ENCODE peak calls at places on chromosome X, in nine cellular contexts. R is glutamatergic neuron; E is amniotic epithelial cell; Q is stomach; U is osteocyte; L is CD4-positive, alpha-beta T cell; G is dermis blood vessel endothelial cell; S is GM13977; P is smooth muscle cell of the brain vasculature. C is an unnamed sample.

GRCh38 chrX:11532291-11533075 is 133.2 kb downstream of the ARHGAP6 start:
- DNase-seq in R (no peak), E (no peak), Q (no peak), U (no peak), L (no peak), G (no peak), S (no peak), P (no peak), C (no peak)

GRCh38 chrX:149512225-149512885 is 7.2 kb upstream of the IDS start:
- DNase-seq in R (peak), E (peak), Q (peak), U (no peak), L (peak), G (peak), S (peak), P (no peak), C (peak)

GRCh38 chrX:154056739-154057367 is 37.2 kb upstream of the IRAK1 start:
- DNase-seq in R (no peak), E (peak), Q (no peak), U (no peak), L (no peak), G (peak), S (no peak), P (no peak), C (peak)

GRCh38 chrX:118976599-118977340 is 2.4 kb downstream of the LONRF3 start:
- DNase-seq in R (peak), E (peak), Q (peak), U (no peak), L (peak), G (no peak), S (no peak), P (no peak), C (peak)

GRCh38 chrX:40411350-40412111 is 169.2 kb upstream of the ATP6AP2 start:
- DNase-seq in R (no peak), E (peak), Q (no peak), U (no peak), L (no peak), G (no peak), S (no peak), P (no peak), C (no peak)

GRCh38 chrX:153495903-153496629 is 1.3 kb downstream of the BGN start:
- DNase-seq in R (no peak), E (no peak), Q (no peak), U (no peak), L (no peak), G (no peak), S (no peak), P (no peak), C (no peak)

GRCh38 chrX:131853440-131853839 is 169.7 kb upstream of the STK26 start:
- DNase-seq in R (no peak), E (no peak), Q (no peak), U (no peak), L (no peak), G (no peak), S (no peak), P (no peak), C (no peak)

GRCh38 chrX:129565046-129565649 is 25.1 kb downstream of the OCRL start:
- DNase-seq in R (no peak), E (no peak), Q (peak), U (no peak), L (no peak), G (no peak), S (no peak), P (no peak), C (no peak)

GRCh38 chrX:38985375-38985774 is 184.1 kb downstream of the MID1IP1 start:
- DNase-seq in R (no peak), E (peak), Q (no peak), U (no peak), L (no peak), G (peak), S (peak), P (no peak), C (no peak)